ENCODE peak calls at places on chromosome 2, in ten cellular contexts. O is iris pigment epithelial cell; E is KBM-7; P is mesothelial cell of epicardium; D is T47D; K is heart left ventricle; W is activated T-helper 1 cell treated with anti-CD3 and anti-CD28 coated beads, Interleukin-2, amount 50 U/mL, for 16 hours; Z is right cardiac atrium; V is RWPE1; U is cardiac muscle cell. L is an unnamed sample.

GRCh38 chr2:121722479-121722878 is 14.2 kb downstream of the NIFK start:
- DNase-seq in W (no peak), Z (no peak), O (peak; percentile 91), U (peak; percentile 19), K (no peak), P (no peak), D (no peak), E (no peak), V (peak; percentile 68), L (no peak)

GRCh38 chr2:3399403-3399802 is 19.9 kb downstream of the TRAPPC12 start:
- DNase-seq in Z (no peak), K (no peak), U (no peak), W (no peak), V (no peak), E (no peak), P (no peak), D (no peak), O (no peak), L (no peak)

GRCh38 chr2:100877555-100877954 is 57.6 kb downstream of the NPAS2 start:
- DNase-seq in U (peak; percentile 82), W (no peak), P (no peak), D (no peak), Z (no peak), E (no peak), O (peak; percentile 79), K (no peak), V (peak; percentile 41), L (no peak)

GRCh38 chr2:234446404-234447076 is 50.3 kb downstream of the ARL4C start:
- DNase-seq in K (peak; percentile 84), P (no peak), U (no peak), E (peak; percentile 68), W (peak; percentile 49), Z (peak; percentile 85), D (no peak), V (peak; percentile 84), O (peak; percentile 48), L (peak; percentile 81)

GRCh38 chr2:105329197-105329554 is 359 bp downstream of the TGFBRAP1 start:
- DNase-seq in D (no peak), K (no peak), E (no peak), U (no peak), Z (peak; percentile 51), O (no peak), P (no peak), W (no peak), V (peak; percentile 8), L (peak; percentile 6)

GRCh38 chr2:133442393-133442792 is 125.9 kb downstream of the NCKAP5 start:
- DNase-seq in O (no peak), P (no peak), U (no peak), V (no peak), Z (no peak), D (no peak), W (no peak), E (no peak), K (no peak), L (no peak)

GRCh38 chr2:64291181-64291580 is 147.0 kb upstream of the PELI1 start:
- DNase-seq in O (peak; percentile 80), W (no peak), D (no peak), K (no peak), E (no peak), P (no peak), Z (no peak), V (peak; percentile 57), U (peak; percentile 72), L (no peak)

GRCh38 chr2:88656690-88657089 is 29.4 kb upstream of the EIF2AK3 start:
- DNase-seq in E (no peak), P (no peak), Z (no peak), O (peak; percentile 80), V (no peak), U (peak; percentile 54), W (no peak), D (no peak), K (no peak), L (no peak)

GRCh38 chr2:240393831-240394410 is 41.5 kb upstream of the GPC1 start:
- DNase-seq in O (peak; percentile 55), Z (peak; percentile 22), P (peak; percentile 35), D (no peak), U (no peak), W (no peak), V (no peak), K (peak; percentile 12), E (no peak), L (no peak)

GRCh38 chr2:84450288-84451227 is 8.5 kb downstream of the SUCLG1 start:
- DNase-seq in K (no peak), U (no peak), D (no peak), V (no peak), O (no peak), P (no peak), E (no peak), W (no peak), Z (no peak), L (no peak)

GRCh38 chr2:174615951-174616436 is 18.4 kb upstream of the WIPF1 start:
- DNase-seq in O (peak; percentile 72), D (peak; percentile 35), W (no peak), K (peak; percentile 53), U (peak; percentile 67), V (peak; percentile 23), P (no peak), E (no peak), Z (peak; percentile 80), L (no peak)

GRCh38 chr2:241563571-241563980 is 5.0 kb downstream of the BOK start:
- DNase-seq in K (no peak), U (no peak), O (no peak), Z (no peak), W (no peak), D (no peak), V (no peak), P (no peak), E (no peak), L (no peak)

GRCh38 chr2:221895366-221896121 is 323.4 kb upstream of the EPHA4 start:
- DNase-seq in O (no peak), E (no peak), W (no peak), U (no peak), Z (no peak), D (no peak), P (no peak), V (no peak), K (no peak), L (no peak)

GRCh38 chr2:237435844-237436590 is 22.1 kb upstream of the COL6A3 start:
- DNase-seq in Z (peak; percentile 82), V (no peak), O (peak; percentile 90), W (no peak), P (no peak), U (peak; percentile 93), D (no peak), K (no peak), E (no peak), L (no peak)

GRCh38 chr2:186306754-186307153 is 179.3 kb upstream of the ZC3H15 start:
- DNase-seq in E (no peak), P (no peak), U (no peak), W (no peak), V (no peak), D (no peak), O (no peak), Z (no peak), K (no peak), L (no peak)

GRCh38 chr2:9297156-9297555 is 90.5 kb downstream of the ASAP2 start:
- DNase-seq in V (no peak), U (no peak), Z (no peak), W (no peak), E (no peak), K (no peak), O (no peak), P (no peak), D (no peak), L (no peak)

GRCh38 chr2:203532957-203533695 is 2.0 kb downstream of the RAPH1 start:
- DNase-seq in D (peak; percentile 1), U (peak; percentile 71), Z (no peak), K (peak; percentile 28), W (no peak), O (peak; percentile 34), V (peak; percentile 22), P (no peak), E (no peak), L (no peak)

GRCh38 chr2:230738391-230738811 is 25.8 kb downstream of the CAB39 start:
- DNase-seq in U (peak; percentile 53), V (no peak), K (no peak), E (peak; percentile 35), P (no peak), W (no peak), Z (no peak), D (peak; percentile 30), O (peak; percentile 72), L (no peak)

GRCh38 chr2:200442471-200442870 is 67.4 kb downstream of the KCTD18 start:
- DNase-seq in E (no peak), P (no peak), W (no peak), U (peak; percentile 41), Z (no peak), K (no peak), V (no peak), O (peak; percentile 81), D (no peak), L (no peak)

GRCh38 chr2:69192176-69192945 is 179.4 kb downstream of the ANTXR1 start:
- DNase-seq in O (no peak), Z (no peak), V (no peak), K (no peak), U (no peak), E (no peak), W (no peak), D (no peak), P (no peak), L (no peak)

GRCh38 chr2:1055014-1055595 is 104.5 kb downstream of the SNTG2 start:
- DNase-seq in O (peak; percentile 70), V (no peak), E (no peak), P (no peak), W (no peak), U (peak; percentile 65), D (no peak), K (no peak), Z (no peak), L (no peak)

GRCh38 chr2:97761192-97761591 is 47.8 kb downstream of the ZAP70 start:
- DNase-seq in V (no peak), K (no peak), O (no peak), P (no peak), Z (peak; percentile 62), E (no peak), W (peak; percentile 17), D (no peak), U (no peak), L (peak; percentile 52)

GRCh38 chr2:77443076-77443475 is 79.1 kb downstream of the LRRTM4 start:
- DNase-seq in W (no peak), E (no peak), V (no peak), D (no peak), O (peak; percentile 6), P (no peak), Z (no peak), U (no peak), K (no peak), L (no peak)

GRCh38 chr2:233402346-233402745 is 48.1 kb downstream of the DGKD start:
- DNase-seq in U (no peak), D (no peak), P (no peak), E (no peak), V (no peak), K (no peak), W (no peak), Z (no peak), O (no peak), L (no peak)

GRCh38 chr2:53744395-53745065 is 23.1 kb upstream of the CHAC2 start:
- DNase-seq in D (no peak), P (no peak), V (no peak), Z (no peak), U (no peak), O (no peak), W (no peak), K (no peak), E (no peak), L (no peak)

GRCh38 chr2:62305421-62306176 is 109.7 kb downstream of the B3GNT2 start:
- DNase-seq in O (no peak), W (peak; percentile 36), V (no peak), E (peak; percentile 49), P (no peak), U (no peak), D (no peak), K (no peak), Z (peak; percentile 25), L (no peak)

GRCh38 chr2:126838718-126838985 is 60.0 kb upstream of the TEX51 start:
- DNase-seq in P (no peak), W (no peak), O (no peak), D (no peak), U (no peak), E (no peak), Z (no peak), V (no peak), K (no peak), L (no peak)

GRCh38 chr2:218671077-218671653 is 637 bp downstream of the RNF25 start:
- DNase-seq in K (no peak), D (no peak), V (peak; percentile 44), E (peak; percentile 15), P (no peak), O (peak; percentile 39), U (peak; percentile 9), W (no peak), Z (no peak), L (no peak)

L was measured in T-cell.